ENCODE peak calls at places on chromosomes 4 and X, in five cellular contexts. One of them, this sample, is unnamed.

GRCh38 chrX:2677764-2678163 is 13.3 kb upstream of the CD99 start:
- DNase-seq in GM12878: no peak
- DNase-seq in HCT116: peak
- DNase-seq in HepG2: no peak
- DNase-seq in SK-N-SH: no peak
- DNase-seq in this sample: no peak

GRCh38 chr4:1792832-1793495 is at the start of gene FGFR3:
- DNase-seq in HCT116: no peak
- DNase-seq in SK-N-SH: peak
- DNase-seq in HepG2: peak
- DNase-seq in GM12878: no peak
- DNase-seq in this sample: peak

GRCh38 chr4:56681158-56681848 is at the start of gene HOPX:
- DNase-seq in SK-N-SH: no peak
- DNase-seq in HCT116: no peak
- DNase-seq in HepG2: no peak
- DNase-seq in GM12878: peak
- DNase-seq in this sample: no peak

GRCh38 chr4:30717208-30718020 is 2.8 kb upstream of the PCDH7 start:
- DNase-seq in HCT116: no peak
- DNase-seq in HepG2: no peak
- DNase-seq in SK-N-SH: peak
- DNase-seq in GM12878: no peak
- DNase-seq in this sample: peak

GRCh38 chr4:18051281-18051680 is 29.7 kb upstream of the LCORL start:
- DNase-seq in HepG2: no peak
- DNase-seq in HCT116: no peak
- DNase-seq in GM12878: no peak
- DNase-seq in SK-N-SH: no peak
- DNase-seq in this sample: no peak

GRCh38 chr4:8540072-8540471 is 40.1 kb upstream of the GPR78 start:
- DNase-seq in SK-N-SH: no peak
- DNase-seq in HCT116: no peak
- DNase-seq in GM12878: peak
- DNase-seq in HepG2: no peak
- DNase-seq in this sample: no peak

GRCh38 chrX:154967603-154968002 is 54.9 kb downstream of the F8 start:
- DNase-seq in GM12878: no peak
- DNase-seq in HCT116: peak
- DNase-seq in SK-N-SH: no peak
- DNase-seq in HepG2: no peak
- DNase-seq in this sample: no peak

GRCh38 chr4:188428935-188429334 is 289.7 kb downstream of the TRIML1 start:
- DNase-seq in SK-N-SH: no peak
- DNase-seq in HepG2: no peak
- DNase-seq in HCT116: no peak
- DNase-seq in GM12878: no peak
- DNase-seq in this sample: peak

GRCh38 chrX:107667426-107667825 is 39.1 kb downstream of the PRPS1 start:
- DNase-seq in HepG2: no peak
- DNase-seq in GM12878: no peak
- DNase-seq in HCT116: no peak
- DNase-seq in SK-N-SH: no peak
- DNase-seq in this sample: no peak

GRCh38 chrX:150704030-150704613 is 10.9 kb downstream of the MTMR1 start:
- DNase-seq in HCT116: no peak
- DNase-seq in HepG2: no peak
- DNase-seq in GM12878: no peak
- DNase-seq in SK-N-SH: no peak
- DNase-seq in this sample: no peak

GRCh38 chrX:140744085-140744484 is 34.5 kb downstream of the LINC00632 start:
- DNase-seq in HCT116: no peak
- DNase-seq in SK-N-SH: no peak
- DNase-seq in GM12878: no peak
- DNase-seq in HepG2: no peak
- DNase-seq in this sample: no peak

GRCh38 chrX:37383313-37383712 is 34.1 kb downstream of the PRRG1 start:
- DNase-seq in HCT116: no peak
- DNase-seq in HepG2: no peak
- DNase-seq in SK-N-SH: no peak
- DNase-seq in GM12878: no peak
- DNase-seq in this sample: no peak

GRCh38 chrX:138691186-138691585 is 20.3 kb downstream of the FGF13 start:
- DNase-seq in HepG2: no peak
- DNase-seq in SK-N-SH: no peak
- DNase-seq in GM12878: no peak
- DNase-seq in HCT116: no peak
- DNase-seq in this sample: no peak

GRCh38 chr4:168720396-168720795 is 223.5 kb downstream of the PALLD start:
- DNase-seq in HepG2: no peak
- DNase-seq in GM12878: no peak
- DNase-seq in HCT116: no peak
- DNase-seq in SK-N-SH: no peak
- DNase-seq in this sample: no peak

GRCh38 chr4:129111919-129112318 is 16.0 kb downstream of the C4orf33 start:
- DNase-seq in HepG2: no peak
- DNase-seq in GM12878: no peak
- DNase-seq in HCT116: no peak
- DNase-seq in SK-N-SH: no peak
- DNase-seq in this sample: no peak

GRCh38 chr4:122798101-122798500 is 28.5 kb upstream of the FGF2 start:
- DNase-seq in HepG2: peak
- DNase-seq in SK-N-SH: peak
- DNase-seq in GM12878: no peak
- DNase-seq in HCT116: no peak
- DNase-seq in this sample: peak

DNA sequence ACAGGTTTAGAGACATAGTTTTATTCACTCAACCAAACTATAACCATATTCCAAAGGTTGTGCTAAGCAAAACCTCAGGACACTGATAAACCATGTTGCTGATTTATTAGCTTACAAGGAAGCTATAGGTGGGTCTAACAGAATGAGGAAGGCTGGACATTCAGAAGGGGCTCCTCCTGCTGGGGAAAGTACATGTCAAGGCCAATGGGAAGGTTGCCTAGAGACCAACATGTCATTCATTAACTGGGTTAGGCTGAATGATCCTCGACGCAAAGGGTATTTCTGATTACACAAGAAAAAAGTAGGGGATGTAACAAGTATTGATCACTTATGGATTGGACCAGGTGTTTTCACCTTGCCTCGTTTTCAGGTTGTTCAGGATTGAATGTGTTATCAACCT is 30.3 kb downstream of the SLC10A6 start:
- DNase-seq in HepG2: peak
- DNase-seq in GM12878: no peak
- DNase-seq in HCT116: no peak
- DNase-seq in SK-N-SH: no peak
- DNase-seq in this sample: no peak
- TF ChIP-seq JUND in HepG2: no peak
- TF ChIP-seq JUND in GM12878: no peak
- TF ChIP-seq JUND in HCT116: no peak
- TF ChIP-seq JUND in SK-N-SH: no peak
- TF ChIP-seq JUND in this sample: no peak

GRCh38 chrX:42708222-42708621 is 69.7 kb downstream of the PPP1R2C start:
- DNase-seq in GM12878: no peak
- DNase-seq in HepG2: no peak
- DNase-seq in HCT116: no peak
- DNase-seq in SK-N-SH: no peak
- DNase-seq in this sample: no peak
- TF ChIP-seq JUND in GM12878: no peak
- TF ChIP-seq JUND in HepG2: no peak
- TF ChIP-seq JUND in HCT116: no peak
- TF ChIP-seq JUND in SK-N-SH: no peak
- TF ChIP-seq JUND in this sample: no peak

DNA sequence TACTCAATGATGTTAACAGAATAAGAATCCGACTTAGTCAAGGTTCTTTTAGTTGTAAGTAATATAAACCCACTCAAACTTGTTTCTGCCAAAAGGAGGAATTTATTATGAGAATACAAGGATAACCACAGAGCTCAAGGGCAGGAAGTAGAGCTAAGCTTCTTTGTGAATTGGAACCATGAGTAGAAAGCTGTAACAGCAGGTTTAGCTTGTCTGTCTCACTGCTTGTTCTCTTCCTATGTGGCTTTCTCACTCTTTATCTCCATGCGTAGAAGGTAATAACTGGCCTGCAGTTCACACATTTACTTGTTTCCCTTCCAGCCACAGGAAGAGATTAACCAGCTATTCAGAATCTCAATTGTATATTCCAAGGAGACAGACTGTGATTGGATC is 378.3 kb downstream of the PPP1R2C start:
- DNase-seq in HCT116: no peak
- DNase-seq in HepG2: no peak
- DNase-seq in GM12878: no peak
- DNase-seq in SK-N-SH: no peak
- DNase-seq in this sample: no peak
- TF ChIP-seq JUND in HCT116: no peak
- TF ChIP-seq JUND in HepG2: no peak
- TF ChIP-seq JUND in GM12878: no peak
- TF ChIP-seq JUND in SK-N-SH: no peak
- TF ChIP-seq JUND in this sample: no peak

GRCh38 chrX:97846718-97847237 is 963.1 kb downstream of the RPA4 start:
- DNase-seq in HepG2: no peak
- DNase-seq in HCT116: no peak
- DNase-seq in SK-N-SH: peak
- DNase-seq in GM12878: no peak
- DNase-seq in this sample: no peak

GRCh38 chrX:97844943-97845342 is 961.2 kb downstream of the RPA4 start:
- DNase-seq in SK-N-SH: peak
- DNase-seq in HCT116: no peak
- DNase-seq in HepG2: no peak
- DNase-seq in GM12878: no peak
- DNase-seq in this sample: no peak

GRCh38 chrX:97846228-97846627 is 962.5 kb downstream of the RPA4 start:
- DNase-seq in SK-N-SH: no peak
- DNase-seq in GM12878: no peak
- DNase-seq in HCT116: no peak
- DNase-seq in HepG2: no peak
- DNase-seq in this sample: no peak

GRCh38 chrX:97844161-97844560 is 960.5 kb downstream of the RPA4 start:
- DNase-seq in HCT116: no peak
- DNase-seq in GM12878: no peak
- DNase-seq in SK-N-SH: peak
- DNase-seq in HepG2: no peak
- DNase-seq in this sample: no peak

GRCh38 chrX:97845451-97845850 is 961.7 kb downstream of the RPA4 start:
- DNase-seq in HepG2: no peak
- DNase-seq in SK-N-SH: peak
- DNase-seq in GM12878: no peak
- DNase-seq in HCT116: no peak
- DNase-seq in this sample: no peak
- TF ChIP-seq JUND in HepG2: no peak
- TF ChIP-seq JUND in SK-N-SH: no peak
- TF ChIP-seq JUND in GM12878: no peak
- TF ChIP-seq JUND in HCT116: no peak
- TF ChIP-seq JUND in this sample: no peak

DNA sequence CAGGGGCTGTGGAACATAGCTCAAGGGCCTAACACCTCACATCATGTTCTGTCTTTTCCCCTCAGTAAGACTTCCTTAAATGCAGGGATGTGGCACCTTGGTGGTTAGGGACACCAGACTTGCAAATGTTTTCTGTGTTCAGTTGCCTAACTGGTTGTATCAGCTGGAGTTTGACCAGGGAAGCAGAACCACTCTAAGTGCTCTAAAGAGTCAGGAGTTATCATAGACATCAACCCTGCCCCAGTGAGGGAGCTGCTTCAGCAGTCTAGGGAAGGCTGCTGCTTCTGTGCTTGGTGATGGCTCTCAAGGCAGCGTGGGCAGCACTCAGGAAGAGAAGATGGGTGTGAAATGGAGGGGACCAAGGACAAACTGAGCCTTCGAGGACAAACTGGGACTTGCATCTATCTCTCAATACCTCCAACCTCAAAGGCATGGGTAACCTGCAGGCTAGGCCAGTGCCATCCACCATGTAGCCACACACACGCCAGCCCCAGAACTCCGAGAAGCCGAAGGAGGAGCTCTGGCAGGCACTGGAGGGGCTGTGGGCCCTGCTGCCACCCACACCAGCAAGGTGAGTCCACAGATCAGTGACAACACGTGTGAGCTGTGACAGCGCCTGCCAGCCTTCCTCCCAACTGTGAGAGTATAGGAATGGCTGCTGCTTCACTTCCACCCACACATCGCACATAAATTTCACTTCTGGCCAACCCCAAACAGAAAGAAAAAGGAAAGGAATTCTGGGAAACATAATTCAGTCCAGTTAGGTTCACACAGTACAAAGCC is 422.8 kb downstream of the BCOR start:
- DNase-seq in GM12878: no peak
- DNase-seq in HepG2: no peak
- DNase-seq in HCT116: no peak
- DNase-seq in SK-N-SH: no peak
- DNase-seq in this sample: peak
- TF ChIP-seq JUND in GM12878: no peak
- TF ChIP-seq JUND in HepG2: no peak
- TF ChIP-seq JUND in HCT116: no peak
- TF ChIP-seq JUND in SK-N-SH: no peak
- TF ChIP-seq JUND in this sample: no peak

GRCh38 chrX:10235851-10236250 is 79.1 kb downstream of the CLCN4 start:
- DNase-seq in HCT116: no peak
- DNase-seq in GM12878: no peak
- DNase-seq in SK-N-SH: no peak
- DNase-seq in HepG2: peak
- DNase-seq in this sample: no peak
- TF ChIP-seq JUND in HCT116: peak
- TF ChIP-seq JUND in GM12878: no peak
- TF ChIP-seq JUND in SK-N-SH: no peak
- TF ChIP-seq JUND in HepG2: no peak
- TF ChIP-seq JUND in this sample: no peak

GRCh38 chrX:130669233-130669632 is 233.8 kb downstream of the ENOX2 start:
- DNase-seq in GM12878: no peak
- DNase-seq in HepG2: no peak
- DNase-seq in HCT116: no peak
- DNase-seq in SK-N-SH: no peak
- DNase-seq in this sample: no peak
- TF ChIP-seq JUND in GM12878: no peak
- TF ChIP-seq JUND in HepG2: no peak
- TF ChIP-seq JUND in HCT116: no peak
- TF ChIP-seq JUND in SK-N-SH: no peak
- TF ChIP-seq JUND in this sample: no peak

DNA sequence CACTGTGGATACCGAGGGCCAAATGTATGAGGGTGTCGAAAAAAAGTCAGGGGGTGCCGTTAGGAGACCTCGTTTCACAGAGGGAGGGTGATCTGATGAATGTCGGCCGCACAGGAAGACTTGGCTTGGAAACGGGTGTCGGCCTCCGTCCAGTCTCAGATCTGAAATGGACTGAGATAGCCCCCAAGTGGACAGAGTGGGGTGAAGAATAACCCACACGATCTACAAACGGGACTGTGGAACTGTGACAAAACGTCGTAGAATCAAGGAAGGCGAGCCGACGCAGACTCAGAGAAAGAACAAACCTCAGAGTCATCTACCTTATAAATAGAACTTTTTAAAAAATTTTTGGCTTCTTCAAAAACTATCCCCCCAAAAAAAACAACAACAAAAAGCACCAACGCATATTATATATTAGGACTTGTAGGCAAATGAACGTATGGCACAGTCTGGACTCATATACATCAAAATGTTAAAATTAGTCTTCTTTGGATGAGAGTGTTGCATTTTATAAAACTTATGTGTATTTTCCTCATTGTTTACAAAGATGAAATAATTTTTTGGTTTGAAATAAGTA is 63.8 kb upstream of the IRF2 start:
- DNase-seq in SK-N-SH: peak
- DNase-seq in HepG2: peak
- DNase-seq in HCT116: peak
- DNase-seq in GM12878: peak
- DNase-seq in this sample: peak
- TF ChIP-seq JUND in SK-N-SH: no peak
- TF ChIP-seq JUND in HepG2: no peak
- TF ChIP-seq JUND in HCT116: no peak
- TF ChIP-seq JUND in GM12878: no peak
- TF ChIP-seq JUND in this sample: no peak